ENCODE peak calls at places on chromosomes 4 and X, in four cellular contexts. L is uterus, R is HCT116, E is MM.1S. P is an unnamed sample. For H3K36me3, the result is how much of the 10 kb centered on the place peaks cover.

GRCh38 chrX:116272328-116272727 is 101.8 kb downstream of the AGTR2 start:
- DNase-seq in L (no peak), R (peak), E (no peak), P (no peak)

GRCh38 chr4:180808862-180809261 is 1434.3 kb upstream of the TENM3 start:
- DNase-seq in L (no peak), R (no peak), E (no peak), P (no peak)

GRCh38 chr4:98113005-98113404 is 30.3 kb downstream of the STPG2 start:
- DNase-seq in L (no peak), R (peak), E (peak), P (no peak)

GRCh38 chrX:78029663-78030062 is 60.2 kb upstream of the PGAM4 start:
- DNase-seq in L (no peak), R (no peak), E (peak), P (peak)

GRCh38 chrX:9327747-9328145 is 137.1 kb upstream of the TBL1X start:
- DNase-seq in L (no peak), R (no peak), E (no peak), P (no peak)

GRCh38 chr4:26753642-26754041 is 107.0 kb upstream of the STIM2 start:
- DNase-seq in L (no peak), R (no peak), E (no peak), P (peak)

GRCh38 chr4:24956763-24957162 is 43.9 kb upstream of the CCDC149 start:
- DNase-seq in L (no peak), R (no peak), E (no peak), P (no peak)

GRCh38 chr4:138588501-138588900 is 346.4 kb upstream of the SLC7A11 start:
- DNase-seq in L (no peak), R (no peak), E (peak), P (no peak)

GRCh38 chr4:29983890-29984289 is 736.3 kb upstream of the PCDH7 start:
- DNase-seq in L (no peak), R (no peak), E (no peak), P (no peak)

GRCh38 chr4:114136067-114136466 is 156.6 kb upstream of the ARSJ start:
- DNase-seq in L (no peak), R (no peak), E (no peak), P (no peak)

GRCh38 chr4:62548108-62548524 is 1348.0 kb downstream of the ADGRL3 start:
- DNase-seq in L (no peak), R (no peak), E (no peak), P (peak)

GRCh38 chr4:138960175-138960710 is 55.3 kb upstream of the NOCT start:
- DNase-seq in L (no peak), R (no peak), E (no peak), P (no peak)

GRCh38 chr4:66609014-66609413 is 936.3 kb downstream of the CENPC start:
- DNase-seq in L (no peak), R (no peak), E (no peak), P (no peak)

GRCh38 chrX:131792356-131792749 is 230.7 kb upstream of the STK26 start:
- DNase-seq in L (peak), R (no peak), E (peak), P (no peak)

GRCh38 chrX:37846141-37846540 is 1.2 kb downstream of the DYNLT3 start:
- DNase-seq in L (no peak), R (no peak), E (no peak), P (no peak)

GRCh38 chr4:173477016-173477415 is 53.0 kb downstream of the HAND2 start:
- DNase-seq in L (no peak), R (no peak), E (no peak), P (no peak)

GRCh38 chr4:99968330-99968729 is 18.3 kb upstream of the H2AZ1 start:
- DNase-seq in L (no peak), R (no peak), E (no peak), P (no peak)

GRCh38 chrX:74656079-74656745 is 41.8 kb upstream of the RLIM start:
- DNase-seq in L (no peak), R (no peak), E (no peak), P (no peak)

GRCh38 chr4:83195280-83195679 is 80.8 kb upstream of the PLAC8 start:
- DNase-seq in L (no peak), R (no peak), E (no peak), P (no peak)

GRCh38 chrX:22399793-22400192 is 127.1 kb downstream of the CBLL2 start:
- DNase-seq in L (no peak), R (peak), E (no peak), P (no peak)

DNA sequence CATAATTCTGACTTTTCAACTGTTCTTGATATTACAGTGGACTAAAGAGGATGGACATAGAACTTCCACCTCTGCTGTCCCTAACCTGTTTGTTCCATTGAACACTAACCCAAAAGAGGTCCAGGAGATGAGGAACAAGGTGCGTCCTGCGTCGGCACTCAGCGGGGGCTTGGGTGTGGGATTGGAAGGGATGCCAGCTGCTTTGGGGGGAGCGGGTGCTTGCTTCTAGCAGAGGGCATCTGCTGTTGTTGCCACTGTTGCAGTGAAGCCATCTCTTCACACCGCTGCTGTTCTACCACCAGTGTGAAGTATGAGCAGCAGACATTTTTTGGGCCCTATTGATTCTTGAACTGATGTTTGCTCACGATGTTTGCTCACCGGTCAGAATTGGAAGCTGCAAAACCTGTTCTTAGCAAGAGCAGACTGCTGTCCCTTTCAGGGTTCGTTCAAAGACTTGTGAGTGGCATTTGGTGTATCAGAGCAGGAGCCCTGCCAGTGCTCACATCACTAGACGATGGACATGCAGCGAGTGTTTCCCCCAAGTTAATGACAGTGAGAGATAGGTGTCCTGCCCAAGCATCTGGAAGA is 55.4 kb downstream of the NOP14 start:
- DNase-seq in L (no peak), R (no peak), E (no peak), P (no peak)
- H3K36me3 ChIP-seq in L (under half), R (under half), E (under half), P (half or more)

GRCh38 chr4:14783011-14783877 is 219.0 kb upstream of the CPEB2 start:
- DNase-seq in L (no peak), R (no peak), E (peak), P (no peak)

GRCh38 chr4:14792702-14793227 is 209.5 kb upstream of the CPEB2 start:
- DNase-seq in L (no peak), R (no peak), E (no peak), P (no peak)

GRCh38 chr4:14790487-14790886 is 211.8 kb upstream of the CPEB2 start:
- DNase-seq in L (no peak), R (no peak), E (no peak), P (no peak)

GRCh38 chr4:14787221-14787620 is 215.1 kb upstream of the CPEB2 start:
- DNase-seq in L (no peak), R (no peak), E (no peak), P (no peak)

GRCh38 chr4:14787894-14788293 is 214.4 kb upstream of the CPEB2 start:
- DNase-seq in L (no peak), R (no peak), E (peak), P (no peak)
- H3K27ac ChIP-seq in L (no peak), R (no peak), E (no peak), P (no peak)

GRCh38 chr4:122346036-122346435 is 32.8 kb upstream of the ADAD1 start:
- DNase-seq in L (no peak), R (no peak), E (no peak), P (no peak)
- H3K36me3 ChIP-seq in L (under half), R (under half), E (under half), P (half or more)

DNA sequence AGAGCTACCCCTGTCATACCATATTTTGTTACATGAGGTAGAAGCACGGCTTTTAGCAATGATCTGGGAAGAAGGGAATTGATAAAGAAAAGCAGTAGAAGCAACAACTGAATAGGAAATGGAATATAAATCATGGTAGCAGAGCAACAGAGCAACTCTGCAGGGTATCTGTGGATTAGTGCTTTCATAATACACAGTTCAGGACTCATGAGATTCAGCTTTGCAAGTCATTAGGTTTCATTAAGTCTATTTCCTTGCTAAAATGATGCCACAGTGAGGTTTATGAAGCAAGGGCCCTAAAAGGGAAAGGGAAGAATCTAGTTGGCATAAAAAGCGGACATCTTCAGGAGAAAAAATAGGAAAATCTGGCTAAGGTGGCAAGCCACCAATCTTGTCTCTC is 45.6 kb upstream of the GRPR start:
- DNase-seq in L (no peak), R (no peak), E (no peak), P (no peak)
- H3K27ac ChIP-seq in L (no peak), R (no peak), E (no peak), P (no peak)

GRCh38 chr4:75525108-75525507 is 10.8 kb downstream of the THAP6 start:
- DNase-seq in L (no peak), R (no peak), E (no peak), P (no peak)
- H3K36me3 ChIP-seq in L (under half), R (under half), E (under half), P (half or more)

GRCh38 chrX:68429216-68429615 is 4.1 kb downstream of the OPHN1 start:
- DNase-seq in L (no peak), R (no peak), E (no peak), P (no peak)

GRCh38 chrX:68433981-68434299 is 645 bp upstream of the OPHN1 start:
- DNase-seq in L (no peak), R (no peak), E (no peak), P (no peak)

GRCh38 chrX:68431836-68432235 is 1.5 kb downstream of the OPHN1 start:
- DNase-seq in L (no peak), R (no peak), E (no peak), P (no peak)

GRCh38 chrX:68433155-68433980 is at the start of gene OPHN1:
- DNase-seq in L (peak), R (peak), E (no peak), P (peak)

DNA sequence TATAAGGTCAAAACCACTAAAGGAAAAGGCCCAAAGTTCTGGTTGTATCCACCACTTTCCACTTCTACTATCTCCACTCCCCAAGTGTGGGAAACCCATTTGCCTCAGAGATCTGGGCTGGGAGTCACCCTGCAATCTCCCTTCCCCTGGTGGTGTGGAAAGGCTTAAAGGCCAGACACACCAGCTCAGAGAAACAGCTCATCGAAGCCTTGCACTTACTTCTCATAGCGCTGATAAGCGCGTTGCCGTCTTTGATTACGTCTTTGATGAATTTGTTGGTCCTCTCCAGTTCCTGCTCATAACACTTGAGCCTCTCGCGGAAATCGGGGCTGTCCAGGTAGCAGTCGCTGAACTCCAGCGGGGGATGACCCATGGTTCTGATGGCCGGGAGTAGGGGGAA is 647 bp downstream of the OPHN1 start:
- DNase-seq in L (no peak), R (no peak), E (no peak), P (no peak)
- H3K27ac ChIP-seq in L (peak), R (peak), E (no peak), P (peak)

GRCh38 chr4:86809809-86810208 is 39.4 kb downstream of the SLC10A6 start:
- DNase-seq in L (no peak), R (no peak), E (no peak), P (no peak)
- H3K36me3 ChIP-seq in L (under half), R (under half), E (under half), P (under half)

GRCh38 chrX:70132877-70133302 is 357 bp upstream of the IGBP1 start:
- DNase-seq in L (no peak), R (no peak), E (no peak), P (no peak)

GRCh38 chrX:70124678-70125077 is 8.6 kb upstream of the IGBP1 start:
- DNase-seq in L (no peak), R (no peak), E (no peak), P (no peak)

GRCh38 chrX:70132244-70132643 is 1.0 kb upstream of the IGBP1 start:
- DNase-seq in L (no peak), R (no peak), E (no peak), P (no peak)

GRCh38 chrX:70129811-70130210 is 3.4 kb upstream of the IGBP1 start:
- DNase-seq in L (no peak), R (no peak), E (no peak), P (no peak)

DNA sequence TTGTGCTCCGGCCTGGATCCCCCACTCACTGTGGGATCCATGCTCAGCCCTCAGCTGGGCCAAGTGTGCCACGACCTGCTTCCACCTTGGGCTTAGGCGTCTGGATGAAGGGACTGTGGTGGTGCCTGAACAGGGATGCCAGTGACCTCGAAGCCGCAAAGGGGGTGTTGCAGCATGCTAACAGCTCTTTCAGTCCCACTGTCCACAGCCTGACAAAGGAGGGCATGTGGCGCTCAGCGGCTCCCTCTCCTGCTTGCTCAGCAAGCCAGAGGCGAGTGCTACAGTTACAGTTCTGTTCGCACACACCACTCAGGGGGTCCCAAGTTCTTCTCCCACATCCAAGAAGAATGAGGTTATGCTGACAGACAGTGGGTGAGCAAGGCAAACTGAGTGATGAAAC is 5.2 kb upstream of the IGBP1 start:
- DNase-seq in L (no peak), R (no peak), E (no peak), P (no peak)
- H3K27ac ChIP-seq in L (no peak), R (no peak), E (no peak), P (no peak)

GRCh38 chr4:168274871-168275270 is 43.7 kb downstream of the DDX60 start:
- DNase-seq in L (no peak), R (no peak), E (no peak), P (no peak)

GRCh38 chr4:168269879-168270278 is 48.7 kb downstream of the DDX60 start:
- DNase-seq in L (no peak), R (no peak), E (no peak), P (peak)

GRCh38 chr4:168272488-168272887 is 46.1 kb downstream of the DDX60 start:
- DNase-seq in L (no peak), R (no peak), E (no peak), P (no peak)

GRCh38 chr4:168273838-168274237 is 44.7 kb downstream of the DDX60 start:
- DNase-seq in L (no peak), R (no peak), E (no peak), P (no peak)

DNA sequence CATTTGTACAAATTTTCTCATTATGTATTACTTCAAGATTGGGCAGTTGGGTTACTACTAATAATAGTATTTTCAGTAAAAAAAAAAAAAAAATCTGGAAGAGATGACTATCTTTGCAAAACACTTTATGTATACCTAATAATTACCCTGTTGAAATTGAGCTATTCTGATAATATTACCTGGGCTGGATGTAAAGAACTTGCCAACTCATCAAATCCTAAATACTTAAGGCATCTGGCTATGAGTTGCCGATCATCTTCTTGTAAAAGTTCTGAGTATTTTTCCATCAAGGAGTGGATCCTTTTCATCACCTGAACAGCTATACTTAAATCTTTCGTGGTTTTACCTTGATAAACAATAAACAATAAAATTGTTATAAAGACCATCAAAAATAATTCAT is 42.7 kb downstream of the DDX60 start:
- DNase-seq in L (no peak), R (no peak), E (no peak), P (no peak)
- H3K36me3 ChIP-seq in L (under half), R (under half), E (under half), P (half or more)